ENCODE peak calls at places on chromosomes 2 and 18, in five cellular contexts. B is progenitor cell of endocrine pancreas, X is RWPE2, A is fibroblast of mammary gland, L is chondrocyte. Q is an unnamed sample.

GRCh38 chr18:54825626-54826344 is 2.5 kb upstream of the RAB27B start:
- DNase-seq in B (no peak), X (no peak), A (no peak), L (no peak), Q (no peak)

GRCh38 chr2:232418056-232418455 is 11.4 kb downstream of the ALPG start:
- DNase-seq in B (no peak), X (no peak), A (no peak), L (no peak), Q (no peak)

GRCh38 chr2:10493075-10493635 is 45.0 kb upstream of the ODC1 start:
- DNase-seq in B (no peak), X (no peak), A (no peak), L (no peak), Q (no peak)

GRCh38 chr2:203543898-203544328 is 8.8 kb upstream of the RAPH1 start:
- DNase-seq in B (no peak), X (no peak), A (no peak), L (no peak), Q (no peak)

GRCh38 chr2:145775591-145775990 is 1255.7 kb upstream of the ZEB2 start:
- DNase-seq in B (no peak), X (no peak), A (no peak), L (no peak), Q (no peak)

GRCh38 chr2:79715328-79715727 is 202.5 kb downstream of the CTNNA2 start:
- DNase-seq in B (no peak), X (no peak), A (no peak), L (no peak), Q (no peak)

GRCh38 chr18:1455605-1456004 is 550.9 kb downstream of the ADCYAP1 start:
- DNase-seq in B (no peak), X (no peak), A (no peak), L (no peak), Q (no peak)

GRCh38 chr2:233386382-233387041 is 32.2 kb downstream of the DGKD start:
- DNase-seq in B (no peak), X (no peak), A (peak), L (no peak), Q (no peak)

GRCh38 chr2:101150306-101151140 is 659 bp downstream of the TBC1D8 start:
- DNase-seq in B (peak), X (no peak), A (no peak), L (no peak), Q (no peak)

GRCh38 chr2:152716805-152717241 is 438 bp downstream of the PRPF40A start:
- DNase-seq in B (no peak), X (no peak), A (peak), L (no peak), Q (peak)

GRCh38 chr18:34866739-34867138 is 156.6 kb downstream of the DTNA start:
- DNase-seq in B (no peak), X (no peak), A (peak), L (no peak), Q (no peak)